ENCODE peak calls at places on chromosomes 12 and 14, in five cellular contexts. L is IMR-90, R is breast epithelium, Z is GM12892, J is heart left ventricle. C is an unnamed sample.

GRCh38 chr14:23614395-23614828 is 21.8 kb upstream of the DHRS2 start:
- DNase-seq in L (no peak), R (no peak), J (no peak), Z (no peak), C (no peak)

GRCh38 chr12:52947738-52948423 is 1.0 kb upstream of the KRT18 start:
- DNase-seq in J (no peak), L (no peak), Z (no peak), R (no peak), C (no peak)

GRCh38 chr14:64734990-64735389 is 30.8 kb downstream of the PLEKHG3 start:
- DNase-seq in J (no peak), Z (no peak), R (no peak), L (no peak), C (no peak)

GRCh38 chr12:28110329-28110728 is 79.9 kb upstream of the CCDC91 start:
- DNase-seq in Z (no peak), L (no peak), R (no peak), J (no peak), C (no peak)

GRCh38 chr12:19186722-19187661 is 57.5 kb downstream of the PLEKHA5 start:
- DNase-seq in L (peak; percentile 71), Z (no peak), J (no peak), R (no peak), C (no peak)

GRCh38 chr12:68428724-68429580 is 96.8 kb upstream of the MDM1 start:
- DNase-seq in J (no peak), Z (no peak), R (no peak), L (peak; percentile 78), C (no peak)

GRCh38 chr14:104769324-104770071 is 16.6 kb downstream of the SIVA1 start:
- DNase-seq in R (no peak), L (no peak), Z (no peak), J (no peak), C (no peak)

GRCh38 chr14:21056520-21057163 is 980 bp upstream of the RNASE8 start:
- DNase-seq in L (no peak), J (no peak), R (no peak), Z (no peak), C (no peak)

GRCh38 chr12:58413794-58414193 is 472.4 kb downstream of the ATP23 start:
- DNase-seq in R (no peak), J (no peak), L (peak; percentile 69), Z (no peak), C (no peak)

GRCh38 chr14:87894920-87895319 is 98.1 kb downstream of the GALC start:
- DNase-seq in J (no peak), R (no peak), L (no peak), Z (no peak), C (no peak)

GRCh38 chr12:131607658-131608447 is 103.0 kb upstream of the SFSWAP start:
- DNase-seq in Z (no peak), J (no peak), L (no peak), R (no peak), C (no peak)

GRCh38 chr14:24459331-24459730 is 16.8 kb upstream of the SDR39U1 start:
- DNase-seq in L (no peak), Z (no peak), R (no peak), J (no peak), C (no peak)

GRCh38 chr12:115481141-115481540 is 796.4 kb downstream of the MED13L start:
- DNase-seq in Z (peak; percentile 17), J (no peak), L (peak; percentile 8), R (no peak), C (no peak)

GRCh38 chr12:92122941-92123779 is 22.5 kb downstream of the BTG1 start:
- DNase-seq in L (no peak), R (no peak), J (no peak), Z (no peak), C (no peak)

GRCh38 chr12:26441434-26441833 is 246.1 kb downstream of the SSPN start:
- DNase-seq in R (no peak), Z (no peak), J (no peak), L (no peak), C (no peak)

GRCh38 chr12:78316656-78317055 is 486.0 kb downstream of the NAV3 start:
- DNase-seq in Z (no peak), R (no peak), L (no peak), J (no peak), C (no peak)

GRCh38 chr12:13559318-13559978 is 362.9 kb downstream of the EMP1 start:
- DNase-seq in J (no peak), L (no peak), R (no peak), Z (no peak), C (no peak)

GRCh38 chr14:78567343-78567742 is 397.2 kb downstream of the NRXN3 start:
- DNase-seq in J (no peak), R (no peak), L (peak; percentile 4), Z (no peak), C (no peak)

GRCh38 chr12:132453361-132454133 is 36.4 kb upstream of the FBRSL1 start:
- DNase-seq in L (peak; percentile 44), Z (no peak), R (peak; percentile 78), J (peak; percentile 51), C (peak; percentile 94)

GRCh38 chr12:45615268-45615667 is 114.2 kb upstream of the ARID2 start:
- DNase-seq in L (peak; percentile 81), Z (no peak), R (no peak), J (no peak), C (no peak)

GRCh38 chr14:75147423-75148071 is 20.7 kb upstream of the NEK9 start:
- DNase-seq in L (peak; percentile 72), R (peak; percentile 95), Z (no peak), J (no peak), C (no peak)

GRCh38 chr12:14278294-14278953 is 87.1 kb upstream of the ATF7IP start:
- DNase-seq in R (peak; percentile 56), Z (no peak), J (no peak), L (no peak), C (no peak)

GRCh38 chr14:99510556-99511139 is 29.4 kb downstream of the CCNK start:
- DNase-seq in Z (no peak), L (no peak), R (no peak), J (no peak), C (no peak)

GRCh38 chr12:57461326-57461903 is 1.8 kb downstream of the GLI1 start:
- DNase-seq in Z (no peak), J (peak; percentile 75), L (peak; percentile 57), R (peak; percentile 39), C (peak; percentile 54)

GRCh38 chr12:82858534-82858917 is 171.8 kb downstream of the TMTC2 start:
- DNase-seq in J (no peak), R (no peak), L (no peak), Z (no peak), C (no peak)

GRCh38 chr12:128542844-128543243 is 275.9 kb downstream of the TMEM132C start:
- DNase-seq in L (no peak), R (no peak), J (no peak), Z (no peak), C (no peak)

GRCh38 chr12:75553865-75554555 is 42.6 kb upstream of the KRR1 start:
- DNase-seq in Z (no peak), L (peak; percentile 27), J (no peak), R (no peak), C (no peak)

GRCh38 chr14:80491131-80491530 is 279.8 kb upstream of the DIO2 start:
- DNase-seq in L (peak; percentile 65), J (peak; percentile 70), R (no peak), Z (no peak), C (no peak)

GRCh38 chr12:116594325-116595038 is 35.3 kb downstream of the MAP1LC3B2 start:
- DNase-seq in L (no peak), R (no peak), Z (no peak), J (peak; percentile 77), C (no peak)

GRCh38 chr12:119182701-119183493 is 4.2 kb downstream of the HSPB8 start:
- DNase-seq in R (no peak), J (no peak), L (peak; percentile 35), Z (no peak), C (no peak)

GRCh38 chr14:27315477-27315876 is 717.6 kb upstream of the NOVA1 start:
- DNase-seq in J (no peak), L (no peak), Z (no peak), R (no peak), C (no peak)
- TF ChIP-seq POLR2A in J (no peak), L (no peak), Z (no peak), R (no peak), C (no peak)

DNA sequence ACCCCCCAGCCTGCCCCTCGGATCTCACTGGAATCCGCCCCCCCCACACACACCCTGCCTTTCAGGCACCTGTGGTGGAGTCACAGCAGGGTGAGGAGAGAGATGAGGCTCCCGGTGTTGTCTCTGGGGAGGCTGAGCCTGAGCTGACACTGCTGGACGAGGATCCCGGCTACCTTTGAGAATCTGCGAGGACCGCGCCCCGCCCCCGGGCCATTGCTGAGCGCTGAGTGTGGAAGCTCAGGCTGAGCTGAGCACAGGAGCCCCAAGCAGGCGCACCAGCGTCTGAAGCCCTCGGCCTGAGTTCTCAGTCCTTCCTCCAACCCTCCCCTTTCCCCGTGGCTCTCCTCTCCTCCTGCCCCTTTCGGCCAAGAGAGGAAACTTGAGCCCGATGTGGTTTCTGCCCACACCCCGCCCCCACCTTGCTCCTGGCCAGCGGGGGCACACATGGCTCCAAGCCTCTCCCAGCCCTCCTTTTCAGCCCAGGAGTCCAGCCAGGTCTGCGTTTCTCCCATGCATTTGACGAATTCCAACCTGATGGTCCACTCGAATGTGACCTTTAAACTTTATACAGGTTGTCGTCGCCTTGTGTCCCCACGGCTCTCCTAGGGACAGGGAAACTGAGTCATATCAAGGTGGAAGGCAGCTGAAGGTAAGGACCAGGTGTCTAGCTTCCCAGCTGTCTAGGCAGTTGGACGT is at the start of gene NFE2:
- DNase-seq in Z (no peak), L (peak; percentile 77), J (peak; percentile 72), R (no peak), C (peak; percentile 49)
- TF ChIP-seq POLR2A in Z (no peak), L (no peak), J (no peak), R (no peak), C (no peak)

DNA sequence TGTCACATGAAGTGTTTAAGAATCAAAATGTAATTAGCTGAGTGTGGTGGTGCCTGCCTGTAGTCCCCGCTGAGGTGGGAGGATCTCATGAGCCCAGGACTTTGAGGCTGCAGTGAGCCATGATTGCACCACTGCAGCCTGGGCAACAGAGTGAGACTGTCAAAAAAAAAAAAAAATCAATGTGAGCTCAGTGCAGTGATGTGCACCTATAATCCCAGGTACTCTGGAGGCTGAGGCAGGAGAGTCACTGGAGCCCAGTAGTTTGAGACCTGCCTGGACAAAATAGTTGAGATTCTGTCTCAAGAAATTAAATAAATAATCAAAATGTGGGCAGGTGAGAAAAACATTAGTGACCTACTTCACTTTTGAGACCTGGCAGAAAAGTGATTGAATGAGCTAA is 140.0 kb downstream of the MON2 start:
- DNase-seq in J (no peak), L (no peak), Z (no peak), R (no peak), C (no peak)
- TF ChIP-seq POLR2A in J (no peak), L (no peak), Z (no peak), R (no peak), C (no peak)

DNA sequence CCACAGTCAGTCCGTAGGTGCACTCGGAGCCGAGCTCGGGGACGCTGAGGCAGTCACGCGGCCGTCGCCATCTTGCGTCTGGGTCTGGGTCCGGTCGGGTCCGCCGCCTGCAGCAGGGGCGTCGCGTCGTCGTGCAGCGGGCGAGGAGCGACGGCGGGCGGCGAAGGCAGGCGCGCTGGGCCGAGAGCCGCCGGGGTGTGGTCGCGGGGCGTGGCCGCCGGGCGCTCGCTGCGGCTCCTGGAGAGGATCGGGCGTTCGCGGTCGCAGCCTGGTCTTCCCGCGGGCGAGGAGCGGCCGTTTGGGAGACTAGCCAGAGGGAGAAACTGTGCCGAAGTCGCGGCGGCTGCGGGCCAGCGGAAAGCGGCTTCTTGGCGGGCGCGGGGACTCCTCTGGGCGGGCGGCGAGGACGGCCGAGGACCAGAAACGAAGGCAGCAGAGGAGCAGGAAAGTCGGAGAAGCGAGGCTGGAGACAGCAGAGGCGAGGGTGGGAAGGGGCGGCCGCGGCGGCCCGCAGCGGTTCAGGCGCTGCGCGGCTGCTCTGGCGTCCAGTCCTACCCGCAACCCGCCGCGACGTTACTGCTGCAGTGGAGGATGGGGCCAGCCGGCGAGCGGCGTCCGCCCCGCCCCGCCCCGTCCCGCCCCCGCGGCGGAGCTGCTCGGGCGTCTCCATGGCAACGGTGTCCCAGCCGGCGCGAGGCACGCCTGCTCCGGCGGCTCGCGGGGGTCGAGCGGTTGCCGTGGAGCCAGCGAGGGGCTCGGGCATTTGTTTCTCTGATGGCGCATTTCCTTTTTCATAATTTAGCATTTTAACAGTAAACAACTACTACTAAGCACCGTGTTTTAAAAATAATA is at the start of gene PNMA1:
- DNase-seq in R (peak; percentile 70), J (peak; percentile 93), Z (peak; percentile 93), L (peak; percentile 72), C (peak; percentile 99)
- TF ChIP-seq POLR2A in R (no peak), J (peak; percentile 84), Z (peak; percentile 62), L (peak; percentile 89), C (peak; percentile 98)